ENCODE peak calls at places on chromosome 4, in nine cellular contexts. One of them, this sample, is unnamed.

GRCh38 chr4:17613761-17614415 is 553 bp upstream of the MED28 start:
- DNase-seq in AG09309: peak; percentile 38
- DNase-seq in GM04504: peak; percentile 58
- DNase-seq in smooth muscle cell of the brain vasculature: no peak
- DNase-seq in RWPE1: peak; percentile 39
- DNase-seq in NCI-H748 treated with DMSO at 0.1 percent for 48 hours: no peak
- DNase-seq in stimulated activated CD8-positive, alpha-beta memory T cell treated with anti-CD3 and anti-CD28 coated beads, Interleukin-4, amount 100 ng/mL, for 1 hour: no peak
- DNase-seq in HEK293T: peak; percentile 47
- DNase-seq in KG1: no peak
- DNase-seq in this sample: no peak

GRCh38 chr4:94974773-94975172 is 217.0 kb downstream of the BMPR1B start:
- DNase-seq in NCI-H748 treated with DMSO at 0.1 percent for 48 hours: peak; percentile 8
- DNase-seq in stimulated activated CD8-positive, alpha-beta memory T cell treated with anti-CD3 and anti-CD28 coated beads, Interleukin-4, amount 100 ng/mL, for 1 hour: no peak
- DNase-seq in HEK293T: no peak
- DNase-seq in KG1: no peak
- DNase-seq in GM04504: peak; percentile 32
- DNase-seq in RWPE1: peak; percentile 7
- DNase-seq in AG09309: peak; percentile 35
- DNase-seq in smooth muscle cell of the brain vasculature: no peak
- DNase-seq in this sample: no peak

GRCh38 chr4:32455231-32455630 is 1735.1 kb downstream of the PCDH7 start:
- DNase-seq in HEK293T: no peak
- DNase-seq in RWPE1: no peak
- DNase-seq in stimulated activated CD8-positive, alpha-beta memory T cell treated with anti-CD3 and anti-CD28 coated beads, Interleukin-4, amount 100 ng/mL, for 1 hour: no peak
- DNase-seq in AG09309: no peak
- DNase-seq in KG1: no peak
- DNase-seq in GM04504: no peak
- DNase-seq in NCI-H748 treated with DMSO at 0.1 percent for 48 hours: no peak
- DNase-seq in smooth muscle cell of the brain vasculature: no peak
- DNase-seq in this sample: no peak

GRCh38 chr4:25107827-25108516 is 52.3 kb downstream of the SEPSECS start:
- DNase-seq in HEK293T: no peak
- DNase-seq in AG09309: no peak
- DNase-seq in RWPE1: no peak
- DNase-seq in stimulated activated CD8-positive, alpha-beta memory T cell treated with anti-CD3 and anti-CD28 coated beads, Interleukin-4, amount 100 ng/mL, for 1 hour: no peak
- DNase-seq in KG1: no peak
- DNase-seq in NCI-H748 treated with DMSO at 0.1 percent for 48 hours: no peak
- DNase-seq in smooth muscle cell of the brain vasculature: no peak
- DNase-seq in GM04504: no peak
- DNase-seq in this sample: no peak

GRCh38 chr4:24419147-24420034 is 165.0 kb downstream of the DHX15 start:
- DNase-seq in GM04504: peak; percentile 29
- DNase-seq in NCI-H748 treated with DMSO at 0.1 percent for 48 hours: peak; percentile 19
- DNase-seq in AG09309: peak; percentile 21
- DNase-seq in HEK293T: peak; percentile 61
- DNase-seq in KG1: peak; percentile 11
- DNase-seq in RWPE1: peak; percentile 79
- DNase-seq in stimulated activated CD8-positive, alpha-beta memory T cell treated with anti-CD3 and anti-CD28 coated beads, Interleukin-4, amount 100 ng/mL, for 1 hour: peak; percentile 27
- DNase-seq in smooth muscle cell of the brain vasculature: peak; percentile 43
- DNase-seq in this sample: peak; percentile 8

GRCh38 chr4:80462537-80463207 is 127.1 kb downstream of the CFAP299 start:
- DNase-seq in NCI-H748 treated with DMSO at 0.1 percent for 48 hours: no peak
- DNase-seq in stimulated activated CD8-positive, alpha-beta memory T cell treated with anti-CD3 and anti-CD28 coated beads, Interleukin-4, amount 100 ng/mL, for 1 hour: no peak
- DNase-seq in AG09309: no peak
- DNase-seq in KG1: no peak
- DNase-seq in HEK293T: no peak
- DNase-seq in GM04504: no peak
- DNase-seq in RWPE1: no peak
- DNase-seq in smooth muscle cell of the brain vasculature: no peak
- DNase-seq in this sample: no peak

GRCh38 chr4:141473952-141474351 is 162.4 kb upstream of the IL15 start:
- DNase-seq in HEK293T: no peak
- DNase-seq in NCI-H748 treated with DMSO at 0.1 percent for 48 hours: no peak
- DNase-seq in AG09309: peak; percentile 64
- DNase-seq in smooth muscle cell of the brain vasculature: no peak
- DNase-seq in RWPE1: no peak
- DNase-seq in KG1: no peak
- DNase-seq in GM04504: peak; percentile 81
- DNase-seq in stimulated activated CD8-positive, alpha-beta memory T cell treated with anti-CD3 and anti-CD28 coated beads, Interleukin-4, amount 100 ng/mL, for 1 hour: no peak
- DNase-seq in this sample: no peak

GRCh38 chr4:176031927-176032326 is 33.7 kb upstream of the WDR17 start:
- DNase-seq in smooth muscle cell of the brain vasculature: no peak
- DNase-seq in HEK293T: no peak
- DNase-seq in AG09309: no peak
- DNase-seq in stimulated activated CD8-positive, alpha-beta memory T cell treated with anti-CD3 and anti-CD28 coated beads, Interleukin-4, amount 100 ng/mL, for 1 hour: no peak
- DNase-seq in GM04504: no peak
- DNase-seq in RWPE1: peak; percentile 23
- DNase-seq in NCI-H748 treated with DMSO at 0.1 percent for 48 hours: no peak
- DNase-seq in KG1: no peak
- DNase-seq in this sample: no peak

GRCh38 chr4:3225946-3226345 is 23.0 kb upstream of the MSANTD1 start:
- DNase-seq in NCI-H748 treated with DMSO at 0.1 percent for 48 hours: no peak
- DNase-seq in smooth muscle cell of the brain vasculature: no peak
- DNase-seq in HEK293T: no peak
- DNase-seq in KG1: no peak
- DNase-seq in GM04504: no peak
- DNase-seq in RWPE1: no peak
- DNase-seq in AG09309: no peak
- DNase-seq in stimulated activated CD8-positive, alpha-beta memory T cell treated with anti-CD3 and anti-CD28 coated beads, Interleukin-4, amount 100 ng/mL, for 1 hour: no peak
- DNase-seq in this sample: no peak

GRCh38 chr4:151674804-151675290 is 86.0 kb downstream of the GATB start:
- DNase-seq in GM04504: no peak
- DNase-seq in NCI-H748 treated with DMSO at 0.1 percent for 48 hours: no peak
- DNase-seq in AG09309: no peak
- DNase-seq in KG1: no peak
- DNase-seq in HEK293T: no peak
- DNase-seq in smooth muscle cell of the brain vasculature: no peak
- DNase-seq in RWPE1: peak; percentile 74
- DNase-seq in stimulated activated CD8-positive, alpha-beta memory T cell treated with anti-CD3 and anti-CD28 coated beads, Interleukin-4, amount 100 ng/mL, for 1 hour: no peak
- DNase-seq in this sample: peak; percentile 46

GRCh38 chr4:158125325-158125724 is 47.5 kb downstream of the GASK1B start:
- DNase-seq in stimulated activated CD8-positive, alpha-beta memory T cell treated with anti-CD3 and anti-CD28 coated beads, Interleukin-4, amount 100 ng/mL, for 1 hour: no peak
- DNase-seq in KG1: no peak
- DNase-seq in NCI-H748 treated with DMSO at 0.1 percent for 48 hours: no peak
- DNase-seq in RWPE1: no peak
- DNase-seq in GM04504: no peak
- DNase-seq in HEK293T: no peak
- DNase-seq in AG09309: no peak
- DNase-seq in smooth muscle cell of the brain vasculature: no peak
- DNase-seq in this sample: no peak

GRCh38 chr4:121655320-121656268 is 41.2 kb downstream of the ANXA5 start:
- DNase-seq in KG1: no peak
- DNase-seq in smooth muscle cell of the brain vasculature: no peak
- DNase-seq in stimulated activated CD8-positive, alpha-beta memory T cell treated with anti-CD3 and anti-CD28 coated beads, Interleukin-4, amount 100 ng/mL, for 1 hour: no peak
- DNase-seq in NCI-H748 treated with DMSO at 0.1 percent for 48 hours: no peak
- DNase-seq in RWPE1: no peak
- DNase-seq in AG09309: no peak
- DNase-seq in GM04504: no peak
- DNase-seq in HEK293T: no peak
- DNase-seq in this sample: no peak

GRCh38 chr4:124757121-124757520 is 44.6 kb upstream of the ANKRD50 start:
- DNase-seq in GM04504: no peak
- DNase-seq in NCI-H748 treated with DMSO at 0.1 percent for 48 hours: no peak
- DNase-seq in AG09309: no peak
- DNase-seq in RWPE1: peak; percentile 1
- DNase-seq in HEK293T: no peak
- DNase-seq in smooth muscle cell of the brain vasculature: no peak
- DNase-seq in stimulated activated CD8-positive, alpha-beta memory T cell treated with anti-CD3 and anti-CD28 coated beads, Interleukin-4, amount 100 ng/mL, for 1 hour: no peak
- DNase-seq in KG1: no peak
- DNase-seq in this sample: no peak

GRCh38 chr4:76334885-76335284 is 28.4 kb downstream of the STBD1 start:
- DNase-seq in AG09309: no peak
- DNase-seq in smooth muscle cell of the brain vasculature: no peak
- DNase-seq in KG1: no peak
- DNase-seq in HEK293T: no peak
- DNase-seq in NCI-H748 treated with DMSO at 0.1 percent for 48 hours: no peak
- DNase-seq in GM04504: no peak
- DNase-seq in stimulated activated CD8-positive, alpha-beta memory T cell treated with anti-CD3 and anti-CD28 coated beads, Interleukin-4, amount 100 ng/mL, for 1 hour: no peak
- DNase-seq in RWPE1: no peak
- DNase-seq in this sample: no peak

GRCh38 chr4:158823461-158823873 is 54.6 kb downstream of the FNIP2 start:
- DNase-seq in stimulated activated CD8-positive, alpha-beta memory T cell treated with anti-CD3 and anti-CD28 coated beads, Interleukin-4, amount 100 ng/mL, for 1 hour: no peak
- DNase-seq in GM04504: no peak
- DNase-seq in smooth muscle cell of the brain vasculature: no peak
- DNase-seq in NCI-H748 treated with DMSO at 0.1 percent for 48 hours: no peak
- DNase-seq in KG1: no peak
- DNase-seq in RWPE1: no peak
- DNase-seq in HEK293T: no peak
- DNase-seq in AG09309: peak; percentile 37
- DNase-seq in this sample: no peak

GRCh38 chr4:102723511-102723910 is 37.3 kb downstream of the MANBA start:
- DNase-seq in stimulated activated CD8-positive, alpha-beta memory T cell treated with anti-CD3 and anti-CD28 coated beads, Interleukin-4, amount 100 ng/mL, for 1 hour: no peak
- DNase-seq in KG1: no peak
- DNase-seq in AG09309: no peak
- DNase-seq in smooth muscle cell of the brain vasculature: no peak
- DNase-seq in HEK293T: no peak
- DNase-seq in GM04504: no peak
- DNase-seq in RWPE1: no peak
- DNase-seq in NCI-H748 treated with DMSO at 0.1 percent for 48 hours: peak; percentile 13
- DNase-seq in this sample: no peak

GRCh38 chr4:133156096-133156495 is 7.0 kb downstream of the PCDH10 start:
- DNase-seq in stimulated activated CD8-positive, alpha-beta memory T cell treated with anti-CD3 and anti-CD28 coated beads, Interleukin-4, amount 100 ng/mL, for 1 hour: no peak
- DNase-seq in NCI-H748 treated with DMSO at 0.1 percent for 48 hours: no peak
- DNase-seq in GM04504: no peak
- DNase-seq in KG1: no peak
- DNase-seq in RWPE1: no peak
- DNase-seq in HEK293T: no peak
- DNase-seq in smooth muscle cell of the brain vasculature: no peak
- DNase-seq in AG09309: no peak
- DNase-seq in this sample: no peak

GRCh38 chr4:77586953-77587383 is 18.7 kb upstream of the CXCL13 start:
- DNase-seq in stimulated activated CD8-positive, alpha-beta memory T cell treated with anti-CD3 and anti-CD28 coated beads, Interleukin-4, amount 100 ng/mL, for 1 hour: no peak
- DNase-seq in HEK293T: no peak
- DNase-seq in RWPE1: peak; percentile 61
- DNase-seq in GM04504: peak; percentile 11
- DNase-seq in smooth muscle cell of the brain vasculature: no peak
- DNase-seq in NCI-H748 treated with DMSO at 0.1 percent for 48 hours: no peak
- DNase-seq in AG09309: no peak
- DNase-seq in KG1: peak; percentile 64
- DNase-seq in this sample: no peak

GRCh38 chr4:158873795-158874359 is 105.1 kb downstream of the FNIP2 start:
- DNase-seq in NCI-H748 treated with DMSO at 0.1 percent for 48 hours: no peak
- DNase-seq in RWPE1: peak; percentile 60
- DNase-seq in stimulated activated CD8-positive, alpha-beta memory T cell treated with anti-CD3 and anti-CD28 coated beads, Interleukin-4, amount 100 ng/mL, for 1 hour: no peak
- DNase-seq in HEK293T: no peak
- DNase-seq in KG1: no peak
- DNase-seq in smooth muscle cell of the brain vasculature: no peak
- DNase-seq in AG09309: peak; percentile 79
- DNase-seq in GM04504: peak; percentile 28
- DNase-seq in this sample: no peak

GRCh38 chr4:155271557-155271956 is 63.1 kb downstream of the NPY2R start:
- DNase-seq in RWPE1: no peak
- DNase-seq in stimulated activated CD8-positive, alpha-beta memory T cell treated with anti-CD3 and anti-CD28 coated beads, Interleukin-4, amount 100 ng/mL, for 1 hour: no peak
- DNase-seq in GM04504: no peak
- DNase-seq in NCI-H748 treated with DMSO at 0.1 percent for 48 hours: no peak
- DNase-seq in KG1: no peak
- DNase-seq in HEK293T: no peak
- DNase-seq in smooth muscle cell of the brain vasculature: no peak
- DNase-seq in AG09309: no peak
- DNase-seq in this sample: no peak

GRCh38 chr4:141102367-141102766 is 30.9 kb downstream of the RNF150 start:
- DNase-seq in RWPE1: peak; percentile 49
- DNase-seq in stimulated activated CD8-positive, alpha-beta memory T cell treated with anti-CD3 and anti-CD28 coated beads, Interleukin-4, amount 100 ng/mL, for 1 hour: no peak
- DNase-seq in HEK293T: no peak
- DNase-seq in KG1: no peak
- DNase-seq in AG09309: peak; percentile 60
- DNase-seq in NCI-H748 treated with DMSO at 0.1 percent for 48 hours: no peak
- DNase-seq in smooth muscle cell of the brain vasculature: peak; percentile 24
- DNase-seq in GM04504: peak; percentile 50
- DNase-seq in this sample: no peak

GRCh38 chr4:75633846-75634245 is 3.5 kb upstream of the CDKL2 start:
- DNase-seq in RWPE1: no peak
- DNase-seq in AG09309: no peak
- DNase-seq in NCI-H748 treated with DMSO at 0.1 percent for 48 hours: no peak
- DNase-seq in stimulated activated CD8-positive, alpha-beta memory T cell treated with anti-CD3 and anti-CD28 coated beads, Interleukin-4, amount 100 ng/mL, for 1 hour: no peak
- DNase-seq in HEK293T: no peak
- DNase-seq in GM04504: peak; percentile 26
- DNase-seq in smooth muscle cell of the brain vasculature: no peak
- DNase-seq in KG1: no peak
- DNase-seq in this sample: no peak

GRCh38 chr4:3121110-3121509 is 46.6 kb downstream of the HTT start:
- DNase-seq in KG1: no peak
- DNase-seq in stimulated activated CD8-positive, alpha-beta memory T cell treated with anti-CD3 and anti-CD28 coated beads, Interleukin-4, amount 100 ng/mL, for 1 hour: no peak
- DNase-seq in HEK293T: no peak
- DNase-seq in RWPE1: no peak
- DNase-seq in NCI-H748 treated with DMSO at 0.1 percent for 48 hours: no peak
- DNase-seq in smooth muscle cell of the brain vasculature: no peak
- DNase-seq in AG09309: no peak
- DNase-seq in GM04504: no peak
- DNase-seq in this sample: no peak

GRCh38 chr4:1201851-1202525 is 29.6 kb upstream of the SPON2 start:
- DNase-seq in HEK293T: no peak
- DNase-seq in GM04504: peak; percentile 74
- DNase-seq in stimulated activated CD8-positive, alpha-beta memory T cell treated with anti-CD3 and anti-CD28 coated beads, Interleukin-4, amount 100 ng/mL, for 1 hour: peak; percentile 63
- DNase-seq in RWPE1: no peak
- DNase-seq in KG1: no peak
- DNase-seq in AG09309: peak; percentile 46
- DNase-seq in NCI-H748 treated with DMSO at 0.1 percent for 48 hours: no peak
- DNase-seq in smooth muscle cell of the brain vasculature: no peak
- DNase-seq in this sample: no peak

GRCh38 chr4:36111180-36111579 is 133.1 kb downstream of the ARAP2 start:
- DNase-seq in KG1: no peak
- DNase-seq in smooth muscle cell of the brain vasculature: no peak
- DNase-seq in AG09309: no peak
- DNase-seq in stimulated activated CD8-positive, alpha-beta memory T cell treated with anti-CD3 and anti-CD28 coated beads, Interleukin-4, amount 100 ng/mL, for 1 hour: no peak
- DNase-seq in NCI-H748 treated with DMSO at 0.1 percent for 48 hours: no peak
- DNase-seq in HEK293T: no peak
- DNase-seq in GM04504: no peak
- DNase-seq in RWPE1: no peak
- DNase-seq in this sample: no peak

GRCh38 chr4:133148690-133149363 is at the start of gene PCDH10:
- DNase-seq in GM04504: peak; percentile 95
- DNase-seq in smooth muscle cell of the brain vasculature: peak; percentile 71
- DNase-seq in stimulated activated CD8-positive, alpha-beta memory T cell treated with anti-CD3 and anti-CD28 coated beads, Interleukin-4, amount 100 ng/mL, for 1 hour: no peak
- DNase-seq in RWPE1: peak; percentile 93
- DNase-seq in AG09309: peak; percentile 40
- DNase-seq in KG1: peak; percentile 25
- DNase-seq in NCI-H748 treated with DMSO at 0.1 percent for 48 hours: peak; percentile 75
- DNase-seq in HEK293T: peak; percentile 84
- DNase-seq in this sample: no peak

GRCh38 chr4:62399242-62399641 is 1199.1 kb downstream of the ADGRL3 start:
- DNase-seq in smooth muscle cell of the brain vasculature: no peak
- DNase-seq in AG09309: no peak
- DNase-seq in GM04504: no peak
- DNase-seq in NCI-H748 treated with DMSO at 0.1 percent for 48 hours: no peak
- DNase-seq in stimulated activated CD8-positive, alpha-beta memory T cell treated with anti-CD3 and anti-CD28 coated beads, Interleukin-4, amount 100 ng/mL, for 1 hour: no peak
- DNase-seq in KG1: no peak
- DNase-seq in RWPE1: no peak
- DNase-seq in HEK293T: no peak
- DNase-seq in this sample: no peak

This sample was measured in cerebellar nuclear complex.